ENCODE peak calls at places on chromosomes 11 and 22, in five cellular contexts. One of them, this sample, is unnamed.
A peak's percentile ranks its signal among the peaks of the same experiment; 100 is the strongest.

GRCh38 chr11:132137981-132138313 is 767.5 kb downstream of the NTM start:
- DNase-seq in NCI-H1930: no peak
- DNase-seq in HCT116: no peak
- DNase-seq in fibroblast of mammary gland: no peak
- DNase-seq in NCI-H1436: no peak
- DNase-seq in this sample: no peak

GRCh38 chr11:61477734-61478148 is 30.8 kb upstream of the LRRC10B start:
- DNase-seq in NCI-H1930: peak; percentile 31
- DNase-seq in fibroblast of mammary gland: peak; percentile 23
- DNase-seq in NCI-H1436: no peak
- DNase-seq in HCT116: no peak
- DNase-seq in this sample: peak; percentile 20

GRCh38 chr11:79430280-79430679 is 10.6 kb downstream of the TENM4 start:
- DNase-seq in NCI-H1436: no peak
- DNase-seq in NCI-H1930: no peak
- DNase-seq in HCT116: no peak
- DNase-seq in fibroblast of mammary gland: no peak
- DNase-seq in this sample: no peak

GRCh38 chr11:86888164-86888977 is 66.8 kb downstream of the FZD4 start:
- DNase-seq in HCT116: no peak
- DNase-seq in NCI-H1436: no peak
- DNase-seq in fibroblast of mammary gland: peak; percentile 29
- DNase-seq in NCI-H1930: no peak
- DNase-seq in this sample: no peak

GRCh38 chr22:49444781-49445180 is 382.9 kb downstream of the BRD1 start:
- DNase-seq in NCI-H1930: no peak
- DNase-seq in HCT116: no peak
- DNase-seq in NCI-H1436: no peak
- DNase-seq in fibroblast of mammary gland: no peak
- DNase-seq in this sample: no peak

GRCh38 chr22:34972498-34972897 is 93.5 kb upstream of the ISX start:
- DNase-seq in HCT116: no peak
- DNase-seq in fibroblast of mammary gland: no peak
- DNase-seq in NCI-H1930: no peak
- DNase-seq in NCI-H1436: no peak
- DNase-seq in this sample: no peak

GRCh38 chr11:64275841-64276240 is 8.6 kb downstream of the BAD start:
- DNase-seq in NCI-H1436: no peak
- DNase-seq in NCI-H1930: no peak
- DNase-seq in fibroblast of mammary gland: no peak
- DNase-seq in HCT116: no peak
- DNase-seq in this sample: no peak

GRCh38 chr11:67698247-67698646 is 23.8 kb upstream of the ALDH3B2 start:
- DNase-seq in HCT116: peak; percentile 22
- DNase-seq in fibroblast of mammary gland: peak; percentile 28
- DNase-seq in NCI-H1436: no peak
- DNase-seq in NCI-H1930: no peak
- DNase-seq in this sample: no peak

GRCh38 chr11:119671561-119672015 is 57.4 kb downstream of the NECTIN1 start:
- DNase-seq in HCT116: no peak
- DNase-seq in NCI-H1930: no peak
- DNase-seq in fibroblast of mammary gland: peak; percentile 54
- DNase-seq in NCI-H1436: no peak
- DNase-seq in this sample: peak; percentile 35

GRCh38 chr22:26170795-26171194 is 1.5 kb downstream of the SEZ6L start:
- DNase-seq in HCT116: no peak
- DNase-seq in NCI-H1436: peak; percentile 35
- DNase-seq in fibroblast of mammary gland: no peak
- DNase-seq in NCI-H1930: no peak
- DNase-seq in this sample: no peak

GRCh38 chr11:2752204-2752772 is 52.5 kb upstream of the KCNQ1OT1 start:
- DNase-seq in HCT116: no peak
- DNase-seq in NCI-H1930: no peak
- DNase-seq in fibroblast of mammary gland: no peak
- DNase-seq in NCI-H1436: no peak
- DNase-seq in this sample: no peak

GRCh38 chr11:119990306-119991021 is 147.4 kb downstream of the TRIM29 start:
- DNase-seq in fibroblast of mammary gland: peak; percentile 62
- DNase-seq in NCI-H1436: no peak
- DNase-seq in HCT116: no peak
- DNase-seq in NCI-H1930: no peak
- DNase-seq in this sample: peak; percentile 83

GRCh38 chr11:128156486-128156885 is 430.9 kb downstream of the ETS1 start:
- DNase-seq in NCI-H1930: no peak
- DNase-seq in fibroblast of mammary gland: no peak
- DNase-seq in NCI-H1436: no peak
- DNase-seq in HCT116: no peak
- DNase-seq in this sample: no peak

GRCh38 chr11:131624526-131624925 is 254.1 kb downstream of the NTM start:
- DNase-seq in NCI-H1930: no peak
- DNase-seq in HCT116: no peak
- DNase-seq in NCI-H1436: no peak
- DNase-seq in fibroblast of mammary gland: peak; percentile 6
- DNase-seq in this sample: no peak

GRCh38 chr11:17743808-17744119 is 9.2 kb downstream of the KCNC1 start:
- DNase-seq in NCI-H1930: no peak
- DNase-seq in fibroblast of mammary gland: peak; percentile 68
- DNase-seq in NCI-H1436: no peak
- DNase-seq in HCT116: no peak
- DNase-seq in this sample: no peak

GRCh38 chr11:101061606-101062005 is 68.0 kb downstream of the PGR start:
- DNase-seq in fibroblast of mammary gland: no peak
- DNase-seq in NCI-H1436: no peak
- DNase-seq in NCI-H1930: no peak
- DNase-seq in HCT116: no peak
- DNase-seq in this sample: no peak

GRCh38 chr11:115135936-115136335 is 368.3 kb downstream of the CADM1 start:
- DNase-seq in HCT116: no peak
- DNase-seq in NCI-H1436: no peak
- DNase-seq in NCI-H1930: no peak
- DNase-seq in fibroblast of mammary gland: no peak
- DNase-seq in this sample: no peak

GRCh38 chr11:36818410-36818809 is 220.4 kb upstream of the RAG2 start:
- DNase-seq in fibroblast of mammary gland: no peak
- DNase-seq in NCI-H1436: no peak
- DNase-seq in NCI-H1930: peak; percentile 6
- DNase-seq in HCT116: peak; percentile 6
- DNase-seq in this sample: no peak

GRCh38 chr22:45105281-45105700 is 58.4 kb upstream of the NUP50 start:
- DNase-seq in NCI-H1436: no peak
- DNase-seq in fibroblast of mammary gland: peak; percentile 97
- DNase-seq in NCI-H1930: no peak
- DNase-seq in HCT116: no peak
- DNase-seq in this sample: no peak

GRCh38 chr11:2655320-2655719 is 44.5 kb downstream of the KCNQ1OT1 start:
- DNase-seq in NCI-H1930: no peak
- DNase-seq in fibroblast of mammary gland: no peak
- DNase-seq in HCT116: no peak
- DNase-seq in NCI-H1436: no peak
- DNase-seq in this sample: no peak

GRCh38 chr22:33785283-33785991 is 134.8 kb downstream of the LARGE1 start:
- DNase-seq in NCI-H1436: no peak
- DNase-seq in fibroblast of mammary gland: peak; percentile 86
- DNase-seq in NCI-H1930: no peak
- DNase-seq in HCT116: no peak
- DNase-seq in this sample: no peak

GRCh38 chr11:9956483-9956882 is 292.6 kb downstream of the SWAP70 start:
- DNase-seq in NCI-H1436: no peak
- DNase-seq in NCI-H1930: no peak
- DNase-seq in fibroblast of mammary gland: no peak
- DNase-seq in HCT116: no peak
- DNase-seq in this sample: no peak

GRCh38 chr11:100790073-100790472 is 103.0 kb downstream of the ARHGAP42 start:
- DNase-seq in fibroblast of mammary gland: no peak
- DNase-seq in NCI-H1930: no peak
- DNase-seq in HCT116: no peak
- DNase-seq in NCI-H1436: no peak
- DNase-seq in this sample: no peak

GRCh38 chr22:30044369-30044768 is 35.9 kb upstream of the HORMAD2 start:
- DNase-seq in NCI-H1436: peak; percentile 35
- DNase-seq in fibroblast of mammary gland: peak; percentile 97
- DNase-seq in NCI-H1930: no peak
- DNase-seq in HCT116: peak; percentile 37
- DNase-seq in this sample: no peak

GRCh38 chr11:119729581-119730346 is 764 bp upstream of the NECTIN1 start:
- DNase-seq in NCI-H1930: no peak
- DNase-seq in fibroblast of mammary gland: peak; percentile 63
- DNase-seq in HCT116: peak; percentile 32
- DNase-seq in NCI-H1436: no peak
- DNase-seq in this sample: peak; percentile 74

GRCh38 chr11:102761646-102762238 is 18.7 kb downstream of the MMP10 start:
- DNase-seq in NCI-H1930: no peak
- DNase-seq in HCT116: no peak
- DNase-seq in fibroblast of mammary gland: no peak
- DNase-seq in NCI-H1436: no peak
- DNase-seq in this sample: no peak

GRCh38 chr11:830295-831131 is 2.2 kb upstream of the CD151 start:
- DNase-seq in NCI-H1436: peak; percentile 79
- DNase-seq in fibroblast of mammary gland: no peak
- DNase-seq in NCI-H1930: no peak
- DNase-seq in HCT116: no peak
- DNase-seq in this sample: peak; percentile 48

GRCh38 chr22:45192701-45193187 is 29.0 kb downstream of the NUP50 start:
- DNase-seq in fibroblast of mammary gland: no peak
- DNase-seq in NCI-H1930: no peak
- DNase-seq in HCT116: no peak
- DNase-seq in NCI-H1436: no peak
- DNase-seq in this sample: no peak

GRCh38 chr11:63906585-63906984 is 10.4 kb downstream of the RCOR2 start:
- DNase-seq in fibroblast of mammary gland: no peak
- DNase-seq in NCI-H1436: no peak
- DNase-seq in HCT116: no peak
- DNase-seq in NCI-H1930: no peak
- DNase-seq in this sample: no peak

GRCh38 chr22:49751968-49752597 is 75.6 kb downstream of the BRD1 start:
- DNase-seq in NCI-H1436: no peak
- DNase-seq in NCI-H1930: no peak
- DNase-seq in fibroblast of mammary gland: no peak
- DNase-seq in HCT116: no peak
- DNase-seq in this sample: no peak

This sample was measured in caudate nucleus.